ENCODE peak calls at places on chromosomes 2 and 18, in nine cellular contexts. D is K562; I is dermis blood vessel endothelial cell; F is ovary; C is NCI-H2171 treated with DMSO at 0.1 percent for 48 hours; Z is foreskin keratinocyte; Y is thyroid gland; X is CD8-positive, alpha-beta T cell; P is stimulated activated CD4-positive, alpha-beta T cell treated with anti-CD3 and anti-CD28 coated beads, TNF-alpha, amount 100 ng/mL, for 48 hours. M is an unnamed sample.

GRCh38 chr2:157747695-157748370 is 119.2 kb upstream of the ACVR1C start:
- DNase-seq in D (no peak), I (no peak), F (no peak), C (no peak), Z (peak), Y (no peak), X (no peak), P (no peak), M (no peak)

GRCh38 chr2:10544252-10544651 is 96.1 kb upstream of the ODC1 start:
- DNase-seq in D (no peak), I (no peak), F (no peak), C (no peak), Z (no peak), Y (no peak), X (peak), P (no peak), M (no peak)

GRCh38 chr2:112141623-112142001 is 3.4 kb downstream of the FBLN7 start:
- DNase-seq in D (no peak), I (no peak), F (no peak), C (no peak), Z (no peak), Y (no peak), X (no peak), P (no peak), M (no peak)

GRCh38 chr2:74777161-74777900 is 56.6 kb upstream of the HK2 start:
- DNase-seq in D (no peak), I (no peak), F (no peak), C (no peak), Z (no peak), Y (peak), X (no peak), P (no peak), M (no peak)

GRCh38 chr2:70199320-70199864 is 8.6 kb upstream of the C2orf42 start:
- DNase-seq in D (no peak), I (no peak), F (no peak), C (no peak), Z (no peak), Y (no peak), X (no peak), P (no peak), M (no peak)

GRCh38 chr2:100125641-100126040 is 16.7 kb downstream of the AFF3 start:
- DNase-seq in D (no peak), I (no peak), F (no peak), C (peak), Z (no peak), Y (no peak), X (no peak), P (no peak), M (no peak)

GRCh38 chr2:219475697-219476604 is 22.7 kb upstream of the GMPPA start:
- DNase-seq in D (peak), I (peak), F (peak), C (peak), Z (no peak), Y (peak), X (no peak), P (peak), M (peak)

GRCh38 chr2:153890572-153890971 is 18.9 kb downstream of the GALNT13 start:
- DNase-seq in D (no peak), I (no peak), F (no peak), C (no peak), Z (no peak), Y (no peak), X (no peak), P (no peak), M (no peak)

GRCh38 chr18:78875268-78875997 is 104.2 kb upstream of the SALL3 start:
- DNase-seq in D (peak), I (peak), F (no peak), C (peak), Z (no peak), Y (no peak), X (no peak), P (no peak), M (no peak)

GRCh38 chr2:236667526-236667925 is 97.9 kb downstream of the ACKR3 start:
- DNase-seq in D (no peak), I (no peak), F (no peak), C (no peak), Z (no peak), Y (no peak), X (no peak), P (no peak), M (no peak)

GRCh38 chr2:126655066-126655465 is 892 bp upstream of the GYPC start:
- DNase-seq in D (no peak), I (peak), F (no peak), C (peak), Z (no peak), Y (no peak), X (no peak), P (no peak), M (no peak)

GRCh38 chr2:64848363-64848762 is 140.8 kb upstream of the SLC1A4 start:
- DNase-seq in D (no peak), I (no peak), F (no peak), C (no peak), Z (peak), Y (no peak), X (no peak), P (no peak), M (no peak)

GRCh38 chr2:153478289-153479261 is at the start of gene RPRM:
- DNase-seq in D (peak), I (peak), F (peak), C (peak), Z (peak), Y (peak), X (peak), P (peak), M (peak)

GRCh38 chr2:160747771-160748170 is 254.2 kb upstream of the RBMS1 start:
- DNase-seq in D (no peak), I (peak), F (no peak), C (peak), Z (peak), Y (no peak), X (no peak), P (no peak), M (peak)

GRCh38 chr2:44244135-44244871 is 31.0 kb upstream of the SLC3A1 start:
- DNase-seq in D (peak), I (peak), F (peak), C (peak), Z (peak), Y (peak), X (peak), P (peak), M (peak)

GRCh38 chr2:10303174-10303633 is 500 bp downstream of the HPCAL1 start:
- DNase-seq in D (no peak), I (no peak), F (peak), C (peak), Z (peak), Y (no peak), X (no peak), P (no peak), M (no peak)

GRCh38 chr2:12007282-12007681 is 260.9 kb downstream of the LPIN1 start:
- DNase-seq in D (no peak), I (no peak), F (no peak), C (no peak), Z (no peak), Y (no peak), X (no peak), P (no peak), M (no peak)

GRCh38 chr2:143068094-143068890 is 60.9 kb upstream of the ARHGAP15 start:
- DNase-seq in D (no peak), I (peak), F (no peak), C (peak), Z (no peak), Y (no peak), X (no peak), P (no peak), M (no peak)

GRCh38 chr2:144520718-144521487 is 984 bp upstream of the ZEB2 start:
- DNase-seq in D (no peak), I (no peak), F (no peak), C (no peak), Z (no peak), Y (no peak), X (no peak), P (no peak), M (no peak)

GRCh38 chr2:203808041-203808750 is 59.4 kb upstream of the CTLA4 start:
- DNase-seq in D (no peak), I (peak), F (no peak), C (no peak), Z (no peak), Y (no peak), X (no peak), P (no peak), M (peak)

GRCh38 chr2:102063948-102064678 is 72.4 kb downstream of the IL1R2 start:
- DNase-seq in D (peak), I (peak), F (peak), C (no peak), Z (peak), Y (peak), X (no peak), P (peak), M (peak)

GRCh38 chr2:118710481-118710880 is 137.0 kb downstream of the EN1 start:
- DNase-seq in D (no peak), I (no peak), F (no peak), C (no peak), Z (no peak), Y (peak), X (no peak), P (no peak), M (no peak)

GRCh38 chr2:105737980-105738657 is 6.6 kb upstream of the NCK2 start:
- DNase-seq in D (no peak), I (no peak), F (no peak), C (no peak), Z (peak), Y (no peak), X (no peak), P (no peak), M (peak)

GRCh38 chr18:61664413-61665084 is 228.3 kb downstream of the RNF152 start:
- DNase-seq in D (no peak), I (no peak), F (no peak), C (no peak), Z (no peak), Y (no peak), X (no peak), P (no peak), M (no peak)

GRCh38 chr2:1691366-1691765 is 52.9 kb downstream of the PXDN start:
- DNase-seq in D (no peak), I (no peak), F (no peak), C (no peak), Z (no peak), Y (no peak), X (no peak), P (no peak), M (no peak)

GRCh38 chr2:169983506-169983905 is 156.3 kb downstream of the UBR3 start:
- DNase-seq in D (no peak), I (no peak), F (no peak), C (no peak), Z (no peak), Y (no peak), X (no peak), P (no peak), M (no peak)

GRCh38 chr2:58578276-58578675 is 337.2 kb upstream of the FANCL start:
- DNase-seq in D (no peak), I (no peak), F (no peak), C (no peak), Z (no peak), Y (no peak), X (no peak), P (no peak), M (no peak)

GRCh38 chr2:224579411-224579810 is 5.8 kb downstream of the CUL3 start:
- DNase-seq in D (no peak), I (peak), F (no peak), C (no peak), Z (peak), Y (no peak), X (no peak), P (no peak), M (no peak)

GRCh38 chr2:207465894-207466293 is 63.9 kb upstream of the CREB1 start:
- DNase-seq in D (no peak), I (no peak), F (no peak), C (no peak), Z (no peak), Y (no peak), X (no peak), P (no peak), M (no peak)

GRCh38 chr2:118865106-118865505 is 17.7 kb upstream of the EN1 start:
- DNase-seq in D (peak), I (peak), F (no peak), C (peak), Z (no peak), Y (peak), X (no peak), P (no peak), M (peak)

GRCh38 chr18:32707153-32707552 is 65.7 kb downstream of the KLHL14 start:
- DNase-seq in D (no peak), I (peak), F (no peak), C (no peak), Z (no peak), Y (peak), X (no peak), P (no peak), M (no peak)

GRCh38 chr2:44897406-44897805 is 44.1 kb upstream of the SIX3 start:
- DNase-seq in D (no peak), I (peak), F (no peak), C (no peak), Z (no peak), Y (no peak), X (no peak), P (no peak), M (peak)

GRCh38 chr2:8049851-8050571 is 631.8 kb upstream of the ID2 start:
- DNase-seq in D (no peak), I (no peak), F (no peak), C (no peak), Z (peak), Y (no peak), X (no peak), P (peak), M (no peak)

M was measured in SW480.